ENCODE peak calls at places on chromosomes 5 and 9, in five cellular contexts. Z, O, K, D and Q are unnamed samples.

GRCh38 chr9:126722922-126723806 is 81.7 kb upstream of the ZBTB43 start:
- DNase-seq in D (peak; percentile 50), K (peak; percentile 37), O (peak; percentile 32), Z (no peak), Q (peak; percentile 43)

GRCh38 chr5:77066191-77066590 is 20.9 kb downstream of the ZBED3 start:
- DNase-seq in Z (no peak), O (no peak), K (no peak), D (no peak), Q (no peak)

GRCh38 chr9:134891016-134891589 is 10.5 kb downstream of the FCN2 start:
- DNase-seq in O (no peak), K (peak; percentile 3), Z (no peak), D (no peak), Q (no peak)

GRCh38 chr9:88789785-88790184 is 201.5 kb upstream of the S1PR3 start:
- DNase-seq in D (no peak), Z (no peak), O (no peak), K (no peak), Q (no peak)

GRCh38 chr9:95753762-95754465 is 121.6 kb upstream of the ERCC6L2 start:
- DNase-seq in D (no peak), K (no peak), O (peak; percentile 48), Z (peak; percentile 74), Q (no peak)

GRCh38 chr5:150186137-150186536 is 3.7 kb upstream of the SLC6A7 start:
- DNase-seq in K (peak; percentile 43), Z (no peak), D (peak; percentile 73), O (no peak), Q (no peak)

GRCh38 chr9:97601228-97601898 is 31.8 kb downstream of the TSTD2 start:
- DNase-seq in K (no peak), O (no peak), Z (no peak), D (no peak), Q (no peak)

GRCh38 chr5:14983666-14984441 is 112.3 kb upstream of the ANKH start:
- DNase-seq in D (no peak), O (no peak), Z (no peak), K (no peak), Q (no peak)

GRCh38 chr9:129306318-129306973 is 128.4 kb upstream of the IER5L start:
- DNase-seq in O (no peak), Z (peak; percentile 11), D (no peak), K (no peak), Q (no peak)

GRCh38 chr5:112254303-112254702 is 164.8 kb downstream of the EPB41L4A start:
- DNase-seq in K (no peak), Z (no peak), O (no peak), D (no peak), Q (no peak)

GRCh38 chr5:164191240-164191639 is 685.8 kb downstream of the MAT2B start:
- DNase-seq in O (peak; percentile 47), K (no peak), D (no peak), Z (no peak), Q (no peak)

GRCh38 chr9:20524776-20525175 is 97.5 kb downstream of the MLLT3 start:
- DNase-seq in O (no peak), Z (no peak), K (peak; percentile 71), D (peak; percentile 68), Q (no peak)

GRCh38 chr9:70493046-70493445 is 78.6 kb upstream of the KLF9 start:
- DNase-seq in D (no peak), K (no peak), Z (no peak), O (no peak), Q (no peak)

GRCh38 chr5:131996210-131997025 is 15.0 kb downstream of the ACSL6 start:
- DNase-seq in Z (no peak), O (no peak), K (no peak), D (no peak), Q (peak; percentile 34)

DNA sequence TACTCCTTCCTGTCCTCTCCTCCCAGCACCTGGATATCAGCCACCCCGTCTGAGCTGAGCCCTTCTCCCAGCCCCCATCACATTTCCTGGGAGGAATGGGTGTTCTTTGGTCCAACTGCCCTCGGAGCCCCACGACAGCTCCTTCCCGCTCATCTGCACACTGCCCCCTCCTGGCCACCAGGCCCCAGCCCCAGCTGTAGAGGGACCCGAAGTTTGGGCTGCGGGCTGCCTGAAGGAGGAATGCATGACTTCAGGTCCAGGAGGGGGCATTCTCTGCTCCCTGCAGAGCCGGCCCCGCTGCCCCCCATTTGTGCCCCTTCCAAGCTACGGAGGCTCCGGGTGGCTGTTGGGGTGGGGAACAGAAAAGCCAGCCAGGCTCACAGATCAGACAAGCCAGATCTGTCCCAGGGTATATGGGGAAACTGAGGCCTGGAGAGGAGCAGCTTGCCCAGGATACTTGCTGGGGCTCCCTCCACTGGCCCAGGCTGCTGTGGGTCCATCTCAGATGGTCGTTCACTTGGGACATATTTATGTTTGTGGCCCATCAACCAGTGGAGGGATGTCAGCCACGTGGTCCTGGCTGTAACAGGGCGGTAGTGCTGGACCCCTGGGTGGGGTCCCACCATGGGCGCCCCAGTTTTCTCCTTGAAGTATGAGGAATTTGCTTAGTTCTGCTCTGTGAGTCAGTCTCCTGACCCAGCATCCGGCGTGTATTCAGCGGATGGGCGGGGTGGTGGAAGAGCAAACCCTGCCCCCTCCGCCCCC is 33.1 kb downstream of the DAB2IP start:
- DNase-seq in Z (peak; percentile 56), O (no peak), D (peak; percentile 79), K (peak; percentile 87), Q (peak; percentile 69)
- TF ChIP-seq CTCF in Z (peak; percentile 11), O (peak; percentile 72), D (peak; percentile 86), K (peak; percentile 53), Q (peak; percentile 61)

DNA sequence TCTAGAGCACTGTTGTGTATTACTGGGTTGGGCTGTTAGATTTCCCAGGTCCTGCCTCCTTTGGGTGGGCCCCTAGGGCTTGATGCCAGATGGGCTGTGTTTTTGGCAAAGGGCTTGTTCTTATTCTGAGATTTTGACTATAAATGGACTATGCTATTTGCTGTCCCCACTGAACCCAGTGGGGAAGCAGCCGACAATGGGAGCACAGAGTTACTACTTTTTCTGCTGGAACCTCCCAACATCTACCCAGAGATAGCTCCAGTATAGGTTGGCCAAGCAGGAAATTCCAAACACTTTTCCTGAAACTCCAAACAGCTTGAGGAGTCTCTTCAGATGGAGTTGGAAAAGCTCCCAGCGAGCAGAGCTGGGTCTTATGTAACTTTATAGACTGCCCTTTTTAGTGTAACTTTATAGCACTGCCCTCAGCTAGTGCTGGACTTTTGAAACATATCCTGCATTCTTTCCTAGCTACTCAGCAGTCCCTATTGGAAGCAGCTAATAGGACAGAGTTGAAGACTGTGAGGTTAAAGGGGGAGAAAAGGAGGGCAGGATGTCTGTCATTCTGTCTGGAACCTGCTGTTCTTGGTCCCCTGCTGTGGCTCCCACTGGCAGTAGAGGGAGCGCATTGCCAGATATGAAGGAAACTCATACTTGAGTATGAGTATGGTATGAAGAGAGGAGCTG is 21.0 kb downstream of the RUSC2 start:
- DNase-seq in O (peak; percentile 84), D (no peak), Z (peak; percentile 83), K (no peak), Q (no peak)
- TF ChIP-seq CTCF in O (peak; percentile 56), D (no peak), Z (no peak), K (no peak), Q (no peak)

DNA sequence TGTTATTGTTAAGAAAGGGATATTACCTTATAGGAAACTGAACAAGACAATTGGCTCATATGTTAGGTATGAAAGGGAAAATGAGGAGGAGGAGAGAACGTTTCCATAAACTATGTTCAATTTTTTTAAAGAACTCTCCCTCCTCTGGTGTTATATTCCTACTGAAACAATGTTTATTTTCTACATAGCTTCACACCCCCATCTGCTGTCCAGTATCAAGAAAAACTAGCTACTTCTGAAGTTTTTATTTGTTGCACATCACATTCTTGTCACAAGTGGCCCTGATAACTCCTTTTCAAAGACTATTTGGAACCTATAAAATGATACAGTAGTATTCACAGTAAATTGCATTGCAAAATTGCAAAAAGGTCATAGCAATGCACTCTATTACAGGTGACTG is 223.4 kb upstream of the FAM174A start:
- DNase-seq in Z (no peak), O (no peak), D (no peak), K (no peak), Q (no peak)
- TF ChIP-seq CTCF in Z (no peak), O (no peak), D (no peak), K (no peak), Q (no peak)

GRCh38 chr5:175484322-175484721 is 6.0 kb downstream of the SFXN1 start:
- DNase-seq in O (no peak), D (no peak), Z (no peak), K (no peak), Q (no peak)
- TF ChIP-seq CTCF in O (no peak), D (no peak), Z (no peak), K (no peak), Q (no peak)

DNA sequence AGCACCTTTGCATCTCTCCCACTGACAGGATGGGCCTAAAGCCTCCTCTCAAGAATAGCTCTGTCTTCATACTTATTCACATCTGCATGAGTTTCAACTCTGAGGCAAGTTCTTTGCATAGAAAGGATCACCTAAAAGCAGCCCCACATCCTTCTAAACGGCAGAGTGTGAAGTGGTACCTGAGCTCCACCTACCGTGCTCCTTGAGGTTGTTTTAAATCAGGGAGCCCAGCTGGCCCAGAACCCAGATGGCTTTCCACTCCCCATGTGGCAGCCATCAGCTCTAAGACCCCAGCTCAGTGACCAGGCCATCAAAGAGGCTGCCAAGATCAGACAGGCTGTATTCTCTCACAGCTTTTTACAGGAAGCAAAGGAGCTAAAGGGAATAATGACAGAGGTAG is 299.3 kb downstream of the RASEF start:
- DNase-seq in Z (no peak), D (no peak), O (no peak), K (peak; percentile 47), Q (no peak)
- TF ChIP-seq CTCF in Z (no peak), D (peak; percentile 62), O (no peak), K (no peak), Q (no peak)

GRCh38 chr5:44935262-44935661 is 126.5 kb downstream of the MRPS30 start:
- DNase-seq in K (peak; percentile 60), O (no peak), D (peak; percentile 68), Z (no peak), Q (peak; percentile 31)
- TF ChIP-seq CTCF in K (peak; percentile 16), O (no peak), D (peak; percentile 89), Z (no peak), Q (no peak)

DNA sequence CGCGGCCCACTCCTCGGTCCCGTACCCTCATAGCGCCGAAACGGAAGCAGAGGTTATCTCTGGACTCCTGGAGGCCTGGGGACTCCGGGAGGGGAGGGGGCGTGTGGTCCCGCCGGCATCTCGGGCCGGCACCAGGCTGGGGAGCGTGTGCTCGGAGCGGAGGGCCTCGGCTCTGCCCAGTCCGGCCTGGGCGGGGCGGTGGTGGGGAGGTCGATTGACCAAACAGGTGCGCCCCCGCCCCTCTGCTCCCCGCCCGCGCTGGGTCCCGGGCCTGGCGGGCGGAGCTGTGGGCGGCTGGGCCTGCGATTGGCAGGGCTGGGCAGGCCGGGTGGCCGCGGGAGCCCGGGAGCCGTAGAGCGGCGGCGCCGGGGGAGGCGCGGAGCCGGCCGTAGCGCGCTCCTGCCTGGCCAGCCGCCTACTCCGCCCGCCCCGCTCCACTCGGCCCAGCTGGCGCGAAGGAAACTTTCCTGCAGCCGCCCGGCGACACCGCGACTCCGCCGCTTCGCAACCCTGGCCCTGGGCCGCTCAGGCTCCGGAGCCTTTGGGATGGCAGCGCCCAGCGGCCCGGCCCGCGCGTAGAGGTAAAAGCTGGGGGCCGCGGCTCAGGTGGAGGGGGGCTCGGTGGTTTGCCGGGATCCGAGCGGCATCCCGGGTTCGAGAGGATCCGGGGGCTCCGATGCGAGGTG is 52.1 kb upstream of the DAB2IP start:
- DNase-seq in O (peak; percentile 74), Z (peak; percentile 79), D (peak; percentile 94), K (peak; percentile 94), Q (peak; percentile 60)
- TF ChIP-seq CTCF in O (no peak), Z (no peak), D (no peak), K (no peak), Q (no peak)